ENCODE peak calls at places on chromosomes 5 and 9, in ten cellular contexts. O is A172; N is GM23248; V is heart right ventricle; U is NCI-H460; R is LoVo; L is astrocyte of the spinal cord; I is stimulated activated CD4-positive, alpha-beta T cell treated with anti-CD3 and anti-CD28 coated beads, Interleukin-1b, Interleukin-23, amount 100 ng/mL, for 1 hour; Y is stimulated activated CD8-positive, alpha-beta memory T cell treated with anti-CD3 and anti-CD28 coated beads, Interleukin-12 subunit alpha, Interleukin-12 subunit beta, amount 100 ng/mL, for 1 hour; T is T-helper 1 cell. C is an unnamed sample.

GRCh38 chr5:79956173-79956670 is 34.8 kb downstream of the MTX3 start:
- DNase-seq in Y (no peak), L (peak), V (no peak), O (peak), U (no peak), N (peak), I (no peak), R (peak), T (no peak), C (peak)

GRCh38 chr9:136409557-136410455 is 608 bp downstream of the ENTR1 start:
- DNase-seq in R (no peak), I (no peak), O (peak), U (peak), Y (no peak), V (no peak), N (peak), T (no peak), L (no peak), C (no peak)

GRCh38 chr9:91423785-91424402 is at the start of gene NFIL3:
- DNase-seq in R (peak), L (peak), T (peak), O (peak), Y (peak), N (peak), U (peak), V (peak), I (peak), C (no peak)

GRCh38 chr5:178544166-178544834 is 45.9 kb downstream of the COL23A1 start:
- DNase-seq in U (no peak), N (no peak), Y (no peak), R (no peak), L (no peak), V (peak), O (no peak), I (no peak), T (no peak), C (no peak)

GRCh38 chr5:155883966-155884555 is 442.9 kb upstream of the SGCD start:
- DNase-seq in V (no peak), O (peak), U (no peak), T (no peak), I (no peak), Y (no peak), N (peak), L (no peak), R (no peak), C (no peak)

GRCh38 chr9:97237951-97238851 is 69.3 kb upstream of the CCDC180 start:
- DNase-seq in V (peak), O (peak), Y (peak), L (peak), N (peak), T (peak), R (peak), U (peak), I (peak), C (no peak)

GRCh38 chr5:26649000-26649399 is 389.4 kb downstream of the CDH9 start:
- DNase-seq in Y (no peak), N (no peak), T (no peak), U (no peak), R (no peak), I (no peak), L (peak), V (no peak), O (no peak), C (no peak)

GRCh38 chr5:86885489-86886225 is 267.9 kb downstream of the COX7C start:
- DNase-seq in V (peak), N (no peak), T (no peak), O (no peak), R (no peak), I (no peak), L (no peak), U (no peak), Y (no peak), C (no peak)

GRCh38 chr5:158701406-158702177 is 398.1 kb downstream of the EBF1 start:
- DNase-seq in U (peak), V (no peak), N (peak), I (no peak), Y (no peak), T (no peak), R (peak), O (peak), L (peak), C (peak)

GRCh38 chr9:109101810-109102209 is 17.9 kb downstream of the TMEM245 start:
- DNase-seq in U (no peak), Y (no peak), I (no peak), R (peak), V (no peak), L (peak), N (peak), T (no peak), O (peak), C (no peak)

GRCh38 chr9:32704343-32704742 is 68.9 kb upstream of the TAF1L start:
- DNase-seq in T (no peak), U (no peak), I (no peak), R (no peak), N (no peak), Y (no peak), V (no peak), O (no peak), L (no peak), C (no peak)

GRCh38 chr5:2710910-2711309 is 40.6 kb downstream of the IRX2 start:
- DNase-seq in T (no peak), U (no peak), L (no peak), V (no peak), R (no peak), Y (no peak), O (no peak), I (no peak), N (peak), C (no peak)

GRCh38 chr9:89756891-89757537 is 152.2 kb downstream of the GADD45G start:
- DNase-seq in L (no peak), V (peak), U (no peak), R (peak), I (no peak), N (no peak), T (no peak), O (peak), Y (no peak), C (no peak)

GRCh38 chr5:82151622-82152021 is 126.5 kb downstream of the RPS23 start:
- DNase-seq in U (no peak), V (no peak), N (no peak), T (no peak), Y (no peak), R (no peak), L (no peak), O (no peak), I (no peak), C (no peak)

GRCh38 chr5:156230887-156231286 is 96.1 kb upstream of the SGCD start:
- DNase-seq in Y (no peak), I (no peak), T (no peak), V (no peak), N (no peak), U (no peak), L (no peak), R (no peak), O (no peak), C (no peak)

GRCh38 chr9:546797-547223 is 294.7 kb upstream of the DMRT1 start:
- DNase-seq in Y (no peak), V (peak), L (no peak), R (no peak), N (peak), U (no peak), I (no peak), O (peak), T (no peak), C (no peak)

GRCh38 chr9:105406369-105406768 is 41.5 kb upstream of the FSD1L start:
- DNase-seq in U (no peak), R (no peak), I (no peak), T (no peak), N (no peak), Y (no peak), L (no peak), O (no peak), V (no peak), C (no peak)

GRCh38 chr5:2158767-2159166 is 276.0 kb upstream of the IRX4 start:
- DNase-seq in L (no peak), O (no peak), R (no peak), V (no peak), Y (no peak), U (no peak), T (no peak), N (no peak), I (no peak), C (no peak)

GRCh38 chr9:132520612-132521011 is 61.8 kb upstream of the BARHL1 start:
- DNase-seq in N (no peak), L (no peak), T (no peak), U (no peak), V (no peak), O (no peak), R (no peak), Y (no peak), I (no peak), C (no peak)

GRCh38 chr9:121921444-121921843 is 171.7 kb downstream of the TTLL11 start:
- DNase-seq in O (peak), L (no peak), Y (no peak), N (no peak), T (no peak), R (no peak), I (no peak), U (no peak), V (no peak), C (no peak)

GRCh38 chr5:102754499-102755424 is at the start of gene PAM:
- DNase-seq in O (peak), U (peak), V (peak), Y (peak), I (peak), R (peak), T (peak), N (peak), L (peak), C (peak)

GRCh38 chr5:43602456-43602817 is 543 bp upstream of the NNT start:
- DNase-seq in O (peak), L (peak), R (peak), N (peak), T (no peak), V (peak), I (no peak), Y (no peak), U (no peak), C (no peak)

GRCh38 chr5:173857231-173857630 is 30.9 kb upstream of the CPEB4 start:
- DNase-seq in I (no peak), T (no peak), V (no peak), U (no peak), N (no peak), R (no peak), L (no peak), O (no peak), Y (no peak), C (no peak)

GRCh38 chr9:20066120-20066519 is 277.3 kb upstream of the SLC24A2 start:
- DNase-seq in L (no peak), R (no peak), T (no peak), U (no peak), V (no peak), Y (no peak), I (no peak), O (no peak), N (no peak), C (no peak)

GRCh38 chr5:59763545-59763944 is 130.0 kb downstream of the PDE4D start:
- DNase-seq in N (no peak), V (no peak), O (no peak), U (no peak), Y (no peak), I (no peak), T (no peak), L (no peak), R (no peak), C (no peak)

GRCh38 chr9:121564861-121565260 is 65.2 kb upstream of the GGTA1 start:
- DNase-seq in Y (no peak), L (no peak), O (peak), V (no peak), U (no peak), R (no peak), T (no peak), I (no peak), N (peak), C (no peak)

GRCh38 chr5:10564838-10565784 is 1.2 kb downstream of the ANKRD33B start:
- DNase-seq in I (no peak), Y (no peak), U (no peak), R (no peak), N (peak), L (no peak), O (no peak), V (peak), T (no peak), C (no peak)

GRCh38 chr9:124960409-124960752 is 19.5 kb upstream of the GOLGA1 start:
- DNase-seq in V (no peak), T (no peak), O (no peak), L (no peak), Y (no peak), U (peak), R (no peak), N (peak), I (no peak), C (no peak)

GRCh38 chr9:118693645-118694044 is 675.6 kb downstream of the BRINP1 start:
- DNase-seq in I (no peak), T (no peak), U (no peak), R (no peak), N (peak), O (peak), V (no peak), Y (no peak), L (no peak), C (no peak)

GRCh38 chr5:175867587-175868347 is 3.6 kb upstream of the CPLX2 start:
- DNase-seq in L (no peak), I (no peak), Y (no peak), U (no peak), V (no peak), T (no peak), O (no peak), N (peak), R (peak), C (no peak)

GRCh38 chr5:68182534-68182933 is 33.0 kb upstream of the PIK3R1 start:
- DNase-seq in I (no peak), O (no peak), L (no peak), N (no peak), V (no peak), T (no peak), U (no peak), Y (no peak), R (no peak), C (no peak)

GRCh38 chr5:157481255-157481654 is 21.2 kb downstream of the NIPAL4 start:
- DNase-seq in U (no peak), Y (no peak), T (no peak), N (no peak), O (no peak), I (no peak), V (no peak), R (no peak), L (no peak), C (no peak)

GRCh38 chr5:142977363-142978051 is 207.3 kb downstream of the ARHGAP26 start:
- DNase-seq in V (no peak), Y (peak), O (peak), N (peak), R (no peak), I (no peak), U (peak), T (peak), L (peak), C (no peak)

GRCh38 chr5:149345892-149346222 is 558 bp downstream of the GRPEL2 start:
- DNase-seq in N (peak), Y (no peak), V (no peak), R (peak), U (no peak), I (no peak), O (no peak), L (peak), T (no peak), C (no peak)

GRCh38 chr9:3746296-3747275 is 220.8 kb upstream of the RFX3 start:
- DNase-seq in T (no peak), U (no peak), O (peak), Y (no peak), R (peak), N (peak), I (no peak), V (no peak), L (peak), C (no peak)

GRCh38 chr9:137502008-137502913 is 43.1 kb upstream of the NSMF start:
- DNase-seq in I (no peak), O (no peak), Y (no peak), V (no peak), L (no peak), N (peak), R (no peak), U (peak), T (no peak), C (no peak)

GRCh38 chr5:151204051-151204450 is 19.8 kb downstream of the CCDC69 start:
- DNase-seq in L (no peak), O (no peak), U (no peak), R (no peak), V (no peak), I (no peak), N (no peak), T (no peak), Y (no peak), C (no peak)

GRCh38 chr9:27529316-27530278 is at the start of gene MOB3B:
- DNase-seq in T (peak), L (peak), Y (peak), R (peak), V (peak), O (peak), N (peak), U (peak), I (peak), C (peak)

GRCh38 chr9:131621551-131622321 is 76.4 kb downstream of the PRRT1B start:
- DNase-seq in R (no peak), L (no peak), V (no peak), N (no peak), O (no peak), U (no peak), Y (no peak), I (no peak), T (no peak), C (no peak)